ENCODE peak calls at places on chromosomes 1 and 21, in five cellular contexts. One of them, this sample, is unnamed.

GRCh38 chr1:203306970-203307541 is 1.7 kb downstream of the BTG2 start:
- DNase-seq in Daoy: no peak
- DNase-seq in AG10803: no peak
- DNase-seq in fibroblast of the aortic adventitia: peak
- DNase-seq in stimulated activated CD8-positive, alpha-beta memory T cell treated with anti-CD3 and anti-CD28 coated beads, Interleukin-2, amount 100 ng/mL, for 48 hours: no peak
- DNase-seq in this sample: no peak

GRCh38 chr1:220451541-220451940 is 76.4 kb upstream of the MARK1 start:
- DNase-seq in AG10803: no peak
- DNase-seq in stimulated activated CD8-positive, alpha-beta memory T cell treated with anti-CD3 and anti-CD28 coated beads, Interleukin-2, amount 100 ng/mL, for 48 hours: no peak
- DNase-seq in Daoy: peak
- DNase-seq in fibroblast of the aortic adventitia: no peak
- DNase-seq in this sample: no peak

GRCh38 chr1:176552217-176552974 is 89.4 kb downstream of the PAPPA2 start:
- DNase-seq in AG10803: no peak
- DNase-seq in fibroblast of the aortic adventitia: no peak
- DNase-seq in Daoy: no peak
- DNase-seq in stimulated activated CD8-positive, alpha-beta memory T cell treated with anti-CD3 and anti-CD28 coated beads, Interleukin-2, amount 100 ng/mL, for 48 hours: no peak
- DNase-seq in this sample: no peak

GRCh38 chr1:202579806-202580205 is 130.4 kb downstream of the SYT2 start:
- DNase-seq in fibroblast of the aortic adventitia: peak
- DNase-seq in stimulated activated CD8-positive, alpha-beta memory T cell treated with anti-CD3 and anti-CD28 coated beads, Interleukin-2, amount 100 ng/mL, for 48 hours: no peak
- DNase-seq in AG10803: peak
- DNase-seq in Daoy: peak
- DNase-seq in this sample: no peak

GRCh38 chr1:226572325-226572726 is 23.8 kb downstream of the STUM start:
- DNase-seq in Daoy: no peak
- DNase-seq in stimulated activated CD8-positive, alpha-beta memory T cell treated with anti-CD3 and anti-CD28 coated beads, Interleukin-2, amount 100 ng/mL, for 48 hours: no peak
- DNase-seq in AG10803: no peak
- DNase-seq in fibroblast of the aortic adventitia: no peak
- DNase-seq in this sample: no peak

GRCh38 chr1:54114955-54115354 is 37.8 kb downstream of the CDCP2 start:
- DNase-seq in fibroblast of the aortic adventitia: no peak
- DNase-seq in AG10803: no peak
- DNase-seq in stimulated activated CD8-positive, alpha-beta memory T cell treated with anti-CD3 and anti-CD28 coated beads, Interleukin-2, amount 100 ng/mL, for 48 hours: no peak
- DNase-seq in Daoy: no peak
- DNase-seq in this sample: no peak

GRCh38 chr1:31753623-31754349 is 10.4 kb downstream of the ADGRB2 start:
- DNase-seq in stimulated activated CD8-positive, alpha-beta memory T cell treated with anti-CD3 and anti-CD28 coated beads, Interleukin-2, amount 100 ng/mL, for 48 hours: no peak
- DNase-seq in fibroblast of the aortic adventitia: peak
- DNase-seq in AG10803: peak
- DNase-seq in Daoy: peak
- DNase-seq in this sample: no peak

GRCh38 chr1:237507005-237507404 is 383.7 kb downstream of the ZP4 start:
- DNase-seq in fibroblast of the aortic adventitia: no peak
- DNase-seq in Daoy: no peak
- DNase-seq in AG10803: no peak
- DNase-seq in stimulated activated CD8-positive, alpha-beta memory T cell treated with anti-CD3 and anti-CD28 coated beads, Interleukin-2, amount 100 ng/mL, for 48 hours: no peak
- DNase-seq in this sample: peak

GRCh38 chr1:31412732-31413404 is at the start of gene SERINC2:
- DNase-seq in fibroblast of the aortic adventitia: no peak
- DNase-seq in stimulated activated CD8-positive, alpha-beta memory T cell treated with anti-CD3 and anti-CD28 coated beads, Interleukin-2, amount 100 ng/mL, for 48 hours: no peak
- DNase-seq in AG10803: no peak
- DNase-seq in Daoy: peak
- DNase-seq in this sample: peak

GRCh38 chr1:10065344-10065685 is 32.6 kb downstream of the UBE4B start:
- DNase-seq in fibroblast of the aortic adventitia: no peak
- DNase-seq in AG10803: no peak
- DNase-seq in stimulated activated CD8-positive, alpha-beta memory T cell treated with anti-CD3 and anti-CD28 coated beads, Interleukin-2, amount 100 ng/mL, for 48 hours: no peak
- DNase-seq in Daoy: no peak
- DNase-seq in this sample: no peak

GRCh38 chr1:113396585-113396984 is 6.3 kb downstream of the MAGI3 start:
- DNase-seq in AG10803: peak
- DNase-seq in stimulated activated CD8-positive, alpha-beta memory T cell treated with anti-CD3 and anti-CD28 coated beads, Interleukin-2, amount 100 ng/mL, for 48 hours: no peak
- DNase-seq in fibroblast of the aortic adventitia: peak
- DNase-seq in Daoy: peak
- DNase-seq in this sample: no peak

GRCh38 chr1:119007672-119008482 is 19.7 kb upstream of the TBX15 start:
- DNase-seq in fibroblast of the aortic adventitia: no peak
- DNase-seq in AG10803: no peak
- DNase-seq in stimulated activated CD8-positive, alpha-beta memory T cell treated with anti-CD3 and anti-CD28 coated beads, Interleukin-2, amount 100 ng/mL, for 48 hours: no peak
- DNase-seq in Daoy: no peak
- DNase-seq in this sample: no peak

GRCh38 chr1:67347688-67348472 is 40.2 kb downstream of the IL12RB2 start:
- DNase-seq in fibroblast of the aortic adventitia: peak
- DNase-seq in Daoy: peak
- DNase-seq in stimulated activated CD8-positive, alpha-beta memory T cell treated with anti-CD3 and anti-CD28 coated beads, Interleukin-2, amount 100 ng/mL, for 48 hours: no peak
- DNase-seq in AG10803: peak
- DNase-seq in this sample: no peak

GRCh38 chr1:151512326-151512725 is 1.1 kb downstream of the CGN start:
- DNase-seq in stimulated activated CD8-positive, alpha-beta memory T cell treated with anti-CD3 and anti-CD28 coated beads, Interleukin-2, amount 100 ng/mL, for 48 hours: no peak
- DNase-seq in Daoy: no peak
- DNase-seq in AG10803: no peak
- DNase-seq in fibroblast of the aortic adventitia: no peak
- DNase-seq in this sample: no peak

GRCh38 chr1:12208764-12209494 is 20.9 kb upstream of the VPS13D start:
- DNase-seq in AG10803: peak
- DNase-seq in fibroblast of the aortic adventitia: peak
- DNase-seq in stimulated activated CD8-positive, alpha-beta memory T cell treated with anti-CD3 and anti-CD28 coated beads, Interleukin-2, amount 100 ng/mL, for 48 hours: peak
- DNase-seq in Daoy: peak
- DNase-seq in this sample: peak

GRCh38 chr1:64875101-64875500 is 91.2 kb downstream of the JAK1 start:
- DNase-seq in fibroblast of the aortic adventitia: no peak
- DNase-seq in Daoy: no peak
- DNase-seq in stimulated activated CD8-positive, alpha-beta memory T cell treated with anti-CD3 and anti-CD28 coated beads, Interleukin-2, amount 100 ng/mL, for 48 hours: no peak
- DNase-seq in AG10803: no peak
- DNase-seq in this sample: no peak

GRCh38 chr1:3069491-3070303 is 694 bp downstream of the PRDM16 start:
- DNase-seq in stimulated activated CD8-positive, alpha-beta memory T cell treated with anti-CD3 and anti-CD28 coated beads, Interleukin-2, amount 100 ng/mL, for 48 hours: no peak
- DNase-seq in AG10803: peak
- DNase-seq in fibroblast of the aortic adventitia: peak
- DNase-seq in Daoy: peak
- DNase-seq in this sample: no peak

GRCh38 chr1:109443476-109443875 is 17.2 kb upstream of the PSMA5 start:
- DNase-seq in AG10803: no peak
- DNase-seq in Daoy: no peak
- DNase-seq in fibroblast of the aortic adventitia: peak
- DNase-seq in stimulated activated CD8-positive, alpha-beta memory T cell treated with anti-CD3 and anti-CD28 coated beads, Interleukin-2, amount 100 ng/mL, for 48 hours: no peak
- DNase-seq in this sample: no peak

GRCh38 chr21:34199121-34199910 is 125.9 kb downstream of the MRPS6 start:
- DNase-seq in fibroblast of the aortic adventitia: no peak
- DNase-seq in Daoy: no peak
- DNase-seq in stimulated activated CD8-positive, alpha-beta memory T cell treated with anti-CD3 and anti-CD28 coated beads, Interleukin-2, amount 100 ng/mL, for 48 hours: no peak
- DNase-seq in AG10803: no peak
- DNase-seq in this sample: no peak

GRCh38 chr1:212286437-212287131 is 1.4 kb downstream of the PPP2R5A start:
- DNase-seq in fibroblast of the aortic adventitia: peak
- DNase-seq in Daoy: peak
- DNase-seq in stimulated activated CD8-positive, alpha-beta memory T cell treated with anti-CD3 and anti-CD28 coated beads, Interleukin-2, amount 100 ng/mL, for 48 hours: no peak
- DNase-seq in AG10803: peak
- DNase-seq in this sample: no peak